ENCODE peak calls at places on chromosomes 6 and 20, in four cellular contexts. B is mesendoderm, J is OCI-LY7, O is fibroblast of lung. A is an unnamed sample.
A peak's percentile ranks its signal among the peaks of the same experiment; 100 is the strongest.

GRCh38 chr20:5552154-5552553 is 198.0 kb upstream of the SHLD1 start:
- DNase-seq in B (no peak), O (no peak), J (no peak), A (no peak)

GRCh38 chr6:46263709-46264091 is 92.9 kb upstream of the ENPP5 start:
- DNase-seq in J (no peak), B (no peak), O (peak; percentile 88), A (peak; percentile 1)

GRCh38 chr6:13273931-13274706 is 54.2 kb downstream of the TBC1D7 start:
- DNase-seq in O (no peak), J (no peak), B (no peak), A (no peak)

GRCh38 chr20:47521059-47521808 is 19.5 kb downstream of the NCOA3 start:
- DNase-seq in J (no peak), O (no peak), B (peak; percentile 31), A (no peak)

GRCh38 chr6:124223596-124223995 is 419.9 kb downstream of the NKAIN2 start:
- DNase-seq in J (no peak), O (peak; percentile 75), B (peak; percentile 52), A (peak; percentile 76)

GRCh38 chr6:12608016-12608860 is 108.3 kb upstream of the PHACTR1 start:
- DNase-seq in B (no peak), O (no peak), J (peak; percentile 50), A (peak; percentile 72)

GRCh38 chr20:23135449-23136447 is 49.6 kb upstream of the CD93 start:
- DNase-seq in O (no peak), J (no peak), B (no peak), A (no peak)

GRCh38 chr6:43274916-43275597 is 23.0 kb upstream of the SLC22A7 start:
- DNase-seq in B (no peak), J (no peak), O (no peak), A (no peak)

GRCh38 chr20:40956503-40956902 is 72.1 kb upstream of the TOP1 start:
- DNase-seq in O (no peak), J (peak; percentile 62), B (no peak), A (no peak)

GRCh38 chr6:12163149-12163548 is 127.0 kb upstream of the EDN1 start:
- DNase-seq in B (no peak), O (no peak), J (no peak), A (no peak)

GRCh38 chr20:51480507-51481270 is 61.8 kb downstream of the NFATC2 start:
- DNase-seq in O (no peak), J (no peak), B (no peak), A (no peak)

GRCh38 chr20:48802216-48802615 is 25.6 kb downstream of the PREX1 start:
- DNase-seq in J (no peak), O (no peak), B (no peak), A (no peak)
- H3K4me1 ChIP-seq in J (peaks cover 24% of the 10 kb centered on the region), O (no peaks in the 10 kb centered on the region), B (peaks cover 22% of the 10 kb centered on the region), A (no peaks in the 10 kb centered on the region)

DNA sequence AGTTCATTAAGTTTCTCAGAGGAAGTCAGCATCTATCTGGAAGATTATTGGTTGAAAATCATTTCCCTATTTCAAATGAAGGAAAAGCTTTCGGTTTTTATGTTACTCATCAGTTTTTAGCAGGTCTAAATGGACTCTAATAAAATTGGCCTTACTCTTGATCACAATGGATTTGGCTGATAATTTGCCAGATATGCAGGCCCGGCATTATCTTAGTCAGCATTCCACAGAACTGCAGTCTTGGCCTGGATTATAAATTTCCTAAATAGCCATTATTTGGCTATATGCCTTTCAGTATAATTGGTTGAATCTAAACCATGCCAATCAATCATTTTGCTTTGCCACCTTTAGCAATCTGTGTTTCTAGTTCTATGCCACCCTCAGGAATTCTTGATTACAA is 91.7 kb upstream of the KCNQ5 start:
- DNase-seq in J (no peak), B (no peak), O (no peak), A (no peak)
- H3K27ac ChIP-seq in J (no peak overlapping the region), B (no peak overlapping the region), O (no peak overlapping the region), A (no peak overlapping the region)

GRCh38 chr6:144594571-144594970 is 309.4 kb downstream of the UTRN start:
- DNase-seq in O (no peak), J (no peak), B (no peak), A (no peak)
- H3K4me3 ChIP-seq in O (no peak overlapping the region), J (no peak overlapping the region), B (no peak overlapping the region), A (no peak overlapping the region)

GRCh38 chr20:542777-543368 is 717 bp downstream of the CSNK2A1 start:
- DNase-seq in J (peak; percentile 71), O (no peak), B (peak; percentile 27), A (no peak)
- H3K4me1 ChIP-seq in J (peaks cover 29% of the 10 kb centered on the region), O (peaks cover 2% of the 10 kb centered on the region), B (peaks cover 4% of the 10 kb centered on the region), A (peaks cover 24% of the 10 kb centered on the region)

GRCh38 chr6:91633374-91634184 is 1046.7 kb upstream of the MAP3K7 start:
- DNase-seq in B (peak; percentile 12), J (no peak), O (peak; percentile 1), A (no peak)
- H3K27ac ChIP-seq in B (no peak overlapping the region), J (no peak overlapping the region), O (no peak overlapping the region), A (no peak overlapping the region)

GRCh38 chr6:121951918-121952379 is 447.5 kb upstream of the HSF2 start:
- DNase-seq in O (peak; percentile 61), B (no peak), J (no peak), A (peak; percentile 82)
- H3K4me3 ChIP-seq in O (no peak overlapping the region), B (no peak overlapping the region), J (no peak overlapping the region), A (no peak overlapping the region)

GRCh38 chr20:49187330-49188100 is 619 bp downstream of the STAU1 start:
- DNase-seq in B (peak; percentile 26), O (no peak), J (peak; percentile 52), A (no peak)

GRCh38 chr20:49183444-49183843 is 4.7 kb downstream of the STAU1 start:
- DNase-seq in O (no peak), B (no peak), J (no peak), A (no peak)

GRCh38 chr20:49186535-49187329 is 1.4 kb downstream of the STAU1 start:
- DNase-seq in J (peak; percentile 64), O (peak; percentile 63), B (peak; percentile 69), A (peak; percentile 37)

GRCh38 chr20:49185071-49185757 is 2.9 kb downstream of the STAU1 start:
- DNase-seq in O (no peak), J (no peak), B (no peak), A (no peak)

GRCh38 chr20:49184691-49185070 is 3.5 kb downstream of the STAU1 start:
- DNase-seq in O (no peak), B (no peak), J (no peak), A (no peak)
- H3K4me1 ChIP-seq in O (peaks cover 4% of the 10 kb centered on the region), B (peaks cover under 1% of the 10 kb centered on the region), J (peaks cover 35% of the 10 kb centered on the region), A (peaks cover 9% of the 10 kb centered on the region)

GRCh38 chr6:37820713-37821069 is 1.2 kb downstream of the ZFAND3 start:
- DNase-seq in B (peak; percentile 16), J (peak; percentile 14), O (no peak), A (no peak)
- H3K27ac ChIP-seq in B (peak overlapping the region; percentile 27), J (peak overlapping the region; percentile 11), O (peak overlapping the region; percentile 67), A (peak overlapping the region; percentile 95)

GRCh38 chr6:150290429-150290828 is 78.4 kb upstream of the IYD start:
- DNase-seq in J (no peak), O (peak; percentile 43), B (no peak), A (no peak)
- H3K4me3 ChIP-seq in J (no peak overlapping the region), O (no peak overlapping the region), B (no peak overlapping the region), A (no peak overlapping the region)